ENCODE peak calls at places on chromosome 7, in six cellular contexts. P is stimulated activated CD4-positive, alpha-beta T cell treated with anti-CD3 and anti-CD28 coated beads, Interleukin-12 subunit alpha, Interleukin-12 subunit beta, amount 100 ng/mL, for 4 hours; G is NAMALWA; R is HT-29; W is stimulated activated CD8-positive, alpha-beta memory T cell treated with anti-CD3 and anti-CD28 coated beads, Interleukin-2, amount 100 ng/mL, for 48 hours; U is NCI-H1417. J is an unnamed sample.
A peak's percentile ranks its signal among the peaks of the same experiment; 100 is the strongest.

GRCh38 chr7:30476401-30477145 is 2.0 kb downstream of the NOD1 start:
- DNase-seq in U (peak; percentile 52), P (no peak), W (no peak), R (peak; percentile 62), G (no peak), J (no peak)

GRCh38 chr7:158471716-158472115 is 115.9 kb downstream of the PTPRN2 start:
- DNase-seq in W (no peak), U (no peak), G (no peak), P (no peak), R (no peak), J (no peak)

GRCh38 chr7:157730614-157731013 is 393.8 kb downstream of the DNAJB6 start:
- DNase-seq in G (no peak), P (no peak), U (no peak), R (no peak), W (no peak), J (no peak)

GRCh38 chr7:99694201-99694911 is 14.6 kb upstream of the CYP3A5 start:
- DNase-seq in P (no peak), R (peak; percentile 70), G (no peak), W (no peak), U (no peak), J (no peak)

GRCh38 chr7:133528796-133529195 is 275.9 kb downstream of the EXOC4 start:
- DNase-seq in U (peak; percentile 42), W (no peak), G (no peak), P (no peak), R (no peak), J (no peak)

GRCh38 chr7:143287321-143287934 is 723 bp upstream of the CASP2 start:
- DNase-seq in U (no peak), P (no peak), R (no peak), W (no peak), G (no peak), J (no peak)

GRCh38 chr7:39693812-39694211 is 70.4 kb downstream of the RALA start:
- DNase-seq in R (no peak), U (no peak), W (no peak), P (no peak), G (no peak), J (no peak)

GRCh38 chr7:13988765-13989137 is 715 bp downstream of the ETV1 start:
- DNase-seq in U (peak; percentile 36), R (peak; percentile 52), G (no peak), W (no peak), P (no peak), J (no peak)

GRCh38 chr7:127035203-127035849 is 217.4 kb downstream of the GRM8 start:
- DNase-seq in U (no peak), P (no peak), W (no peak), R (peak; percentile 11), G (no peak), J (no peak)

GRCh38 chr7:50721661-50722259 is 60.9 kb downstream of the GRB10 start:
- DNase-seq in U (no peak), G (no peak), W (no peak), P (no peak), R (no peak), J (no peak)

GRCh38 chr7:455110-455928 is 64.3 kb downstream of the PDGFA start:
- DNase-seq in R (peak; percentile 67), P (no peak), U (no peak), W (no peak), G (no peak), J (no peak)

GRCh38 chr7:149209518-149210269 is 14.3 kb downstream of the ZNF282 start:
- DNase-seq in U (no peak), G (peak; percentile 81), W (peak; percentile 85), R (peak; percentile 85), P (peak; percentile 70), J (peak; percentile 35)

GRCh38 chr7:107661081-107661864 is 645 bp downstream of the SLC26A4 start:
- DNase-seq in W (peak; percentile 32), R (no peak), G (no peak), U (peak; percentile 72), P (peak; percentile 46), J (peak; percentile 61)